ENCODE peak calls at places on chromosomes 4 and X, in nine cellular contexts. E is endodermal cell, Q is iPS DF 6.9, N is upper lobe of left lung, Z is SJSA1, B is IMR-90, F is aorta, K is PC-9, A is NT2/D1. H is an unnamed sample.

GRCh38 chr4:183639291-183639690 is 19.7 kb downstream of the RWDD4 start:
- DNase-seq in E (no peak), Q (no peak), K (no peak), F (no peak), A (no peak), N (no peak), Z (no peak), B (peak; percentile 24), H (no peak)

GRCh38 chr4:88359558-88359957 is 19.1 kb upstream of the HERC6 start:
- DNase-seq in E (no peak), N (no peak), K (no peak), Z (no peak), Q (no peak), B (no peak), A (no peak), F (no peak), H (no peak)

GRCh38 chr4:78517050-78517652 is 34.4 kb upstream of the ANXA3 start:
- DNase-seq in Q (no peak), E (no peak), Z (peak; percentile 30), B (peak; percentile 43), F (no peak), A (no peak), N (no peak), K (no peak), H (peak; percentile 21)

GRCh38 chr4:138612428-138612827 is 370.3 kb upstream of the SLC7A11 start:
- DNase-seq in F (no peak), B (no peak), Q (no peak), K (no peak), Z (no peak), E (no peak), N (no peak), A (no peak), H (no peak)

GRCh38 chr4:140754918-140755810 is 1.0 kb downstream of the TBC1D9 start:
- DNase-seq in N (no peak), F (no peak), A (no peak), K (no peak), Q (no peak), B (no peak), Z (no peak), E (no peak), H (no peak)

GRCh38 chr4:109548655-109549054 is 11.4 kb upstream of the MCUB start:
- DNase-seq in A (no peak), Q (no peak), K (no peak), Z (peak; percentile 44), E (no peak), N (peak; percentile 46), F (peak; percentile 72), B (peak; percentile 92), H (no peak)

GRCh38 chr4:82360298-82361177 is 13.3 kb downstream of the HNRNPD start:
- DNase-seq in E (no peak), N (no peak), Z (peak; percentile 30), A (no peak), F (no peak), B (peak; percentile 29), K (no peak), Q (no peak), H (peak; percentile 40)

GRCh38 chrX:134020910-134021309 is 35.5 kb upstream of the GPC3 start:
- DNase-seq in F (no peak), B (no peak), Z (no peak), Q (peak; percentile 13), E (no peak), N (no peak), A (no peak), K (no peak), H (peak; percentile 42)

GRCh38 chrX:50202539-50202938 is 1.7 kb upstream of the AKAP4 start:
- DNase-seq in A (no peak), E (no peak), F (no peak), B (no peak), Z (peak; percentile 1), K (no peak), Q (no peak), N (no peak), H (no peak)

GRCh38 chr4:81257021-81257420 is 42.0 kb upstream of the PRKG2 start:
- DNase-seq in Z (peak; percentile 53), F (no peak), A (no peak), Q (no peak), N (no peak), B (peak; percentile 67), E (no peak), K (no peak), H (no peak)

GRCh38 chr4:80201326-80202151 is 4.2 kb downstream of the PRDM8 start:
- DNase-seq in Q (no peak), E (peak; percentile 52), A (no peak), K (no peak), Z (no peak), B (peak; percentile 89), F (peak; percentile 63), N (peak; percentile 47), H (peak; percentile 60)

GRCh38 chr4:24980064-24980690 is 50.6 kb downstream of the LGI2 start:
- DNase-seq in Q (peak; percentile 57), Z (peak; percentile 18), K (peak; percentile 39), E (peak; percentile 81), N (peak; percentile 62), A (peak; percentile 73), F (peak; percentile 59), B (peak; percentile 62), H (peak; percentile 66)

GRCh38 chrX:82589410-82589809 is 918.7 kb upstream of the POU3F4 start:
- DNase-seq in N (no peak), A (no peak), E (no peak), Z (peak; percentile 16), K (no peak), B (no peak), F (no peak), Q (no peak), H (no peak)

GRCh38 chrX:71128915-71129765 is 10.7 kb downstream of the MED12 start:
- DNase-seq in B (peak; percentile 54), K (peak; percentile 45), A (no peak), Q (no peak), N (peak; percentile 71), F (peak; percentile 77), E (peak; percentile 88), Z (no peak), H (peak; percentile 69)

GRCh38 chrX:25343060-25343459 is 327.3 kb upstream of the ARX start:
- DNase-seq in A (no peak), K (no peak), F (no peak), E (no peak), Q (no peak), B (no peak), Z (no peak), N (no peak), H (peak; percentile 18)

GRCh38 chrX:103356023-103356798 is at the start of gene TCEAL9:
- DNase-seq in F (peak; percentile 77), Q (no peak), E (peak; percentile 85), N (peak; percentile 60), Z (peak; percentile 62), K (peak; percentile 40), A (no peak), B (peak; percentile 83), H (no peak)

GRCh38 chr4:2698504-2698903 is 57.6 kb downstream of the TNIP2 start:
- DNase-seq in Z (no peak), Q (no peak), E (no peak), K (no peak), N (no peak), F (no peak), A (no peak), B (no peak), H (no peak)

GRCh38 chr4:2699534-2699933 is 56.6 kb downstream of the TNIP2 start:
- DNase-seq in Q (no peak), F (no peak), A (no peak), N (no peak), B (no peak), E (no peak), K (no peak), Z (no peak), H (no peak)

GRCh38 chr4:2700031-2700430 is 56.1 kb downstream of the TNIP2 start:
- DNase-seq in N (no peak), E (no peak), F (no peak), B (no peak), Z (no peak), A (no peak), Q (no peak), K (no peak), H (no peak)

GRCh38 chr4:2697995-2698414 is 58.1 kb downstream of the TNIP2 start:
- DNase-seq in E (no peak), N (no peak), Q (no peak), F (no peak), K (no peak), A (no peak), Z (no peak), B (no peak), H (no peak)

GRCh38 chr4:2698951-2699505 is 57.1 kb downstream of the TNIP2 start:
- DNase-seq in K (no peak), F (no peak), Z (no peak), A (no peak), B (no peak), E (no peak), Q (no peak), N (no peak), H (no peak)
- H3K36me3 ChIP-seq in K (no peaks in the 10 kb centered on the region), F (peaks cover 4% of the 10 kb centered on the region), Z (peaks cover 35% of the 10 kb centered on the region), A (peaks cover 94% of the 10 kb centered on the region), B (peaks cover 72% of the 10 kb centered on the region), E (peaks cover 91% of the 10 kb centered on the region), Q (peaks cover 32% of the 10 kb centered on the region), N (peaks cover 99% of the 10 kb centered on the region), H (peaks cover 30% of the 10 kb centered on the region)

GRCh38 chr4:112830753-112831386 is 193.9 kb downstream of the LARP7 start:
- DNase-seq in K (no peak), E (no peak), F (no peak), A (no peak), B (no peak), N (no peak), Q (no peak), Z (no peak), H (no peak)

GRCh38 chr4:112836895-112837294 is 200.0 kb downstream of the LARP7 start:
- DNase-seq in F (no peak), A (no peak), Q (no peak), B (no peak), K (no peak), Z (no peak), E (no peak), N (no peak), H (no peak)

GRCh38 chr4:112832493-112832892 is 195.6 kb downstream of the LARP7 start:
- DNase-seq in N (no peak), E (no peak), F (no peak), B (no peak), Z (no peak), A (no peak), Q (no peak), K (no peak), H (no peak)
- H3K4me3 ChIP-seq in N (no peak overlapping the region), E (no peak overlapping the region), F (no peak overlapping the region), B (no peak overlapping the region), Z (no peak overlapping the region), A (no peak overlapping the region), Q (no peak overlapping the region), K (no peak overlapping the region), H (no peak overlapping the region)

GRCh38 chrX:109403927-109404326 is 78.0 kb downstream of the GUCY2F start:
- DNase-seq in F (no peak), A (peak; percentile 16), B (no peak), Z (no peak), Q (no peak), N (no peak), K (no peak), E (peak; percentile 10), H (no peak)
- H3K27me3 ChIP-seq in F (no peaks in the 10 kb centered on the region), A (no peaks in the 10 kb centered on the region), B (peaks cover 6% of the 10 kb centered on the region), Z (no peaks in the 10 kb centered on the region), Q (no peaks in the 10 kb centered on the region), N (no peaks in the 10 kb centered on the region), K (peaks cover 9% of the 10 kb centered on the region), E (no peaks in the 10 kb centered on the region), H (no peaks in the 10 kb centered on the region)

DNA sequence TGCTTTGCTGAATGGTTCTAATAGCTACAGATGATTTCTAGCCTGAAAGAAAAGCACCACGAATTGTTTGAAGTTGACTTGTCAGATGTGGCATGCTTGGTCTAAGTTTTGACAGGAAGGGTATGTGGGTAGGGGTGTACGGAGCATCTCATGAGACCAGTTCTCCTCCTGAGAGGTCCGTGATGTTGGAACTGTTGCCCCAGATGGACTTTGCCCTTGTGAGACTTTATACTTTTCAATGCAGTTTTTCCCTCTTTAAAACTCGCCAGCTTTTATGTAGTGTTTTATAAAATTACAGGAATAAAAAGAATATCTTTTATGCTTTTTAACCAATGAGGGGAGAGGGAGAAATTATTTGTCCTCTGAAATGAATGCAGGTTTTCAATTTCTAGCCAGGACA is 16.6 kb upstream of the XG start:
- DNase-seq in Q (no peak), F (no peak), Z (no peak), K (no peak), E (no peak), B (no peak), N (no peak), A (no peak), H (no peak)
- H3K36me3 ChIP-seq in Q (no peaks in the 10 kb centered on the region), F (no peaks in the 10 kb centered on the region), Z (peaks cover 64% of the 10 kb centered on the region), K (no peaks in the 10 kb centered on the region), E (peaks cover 55% of the 10 kb centered on the region), B (peaks cover 30% of the 10 kb centered on the region), N (peaks cover 64% of the 10 kb centered on the region), A (peaks cover 56% of the 10 kb centered on the region), H (no peaks in the 10 kb centered on the region)